ENCODE peak calls at places on chromosomes 12 and 14, in nine cellular contexts. C is GM23338, N is GM23248, P is IMR-90, R is neural progenitor cell, Z is neuronal stem cell, E is fibroblast of lung, V is HepG2, D is HCT116. G is an unnamed sample. For H3K4me1 and H3K36me3, the result is how much of the 10 kb centered on the place peaks cover.

GRCh38 chr12:122366685-122367475 is 55.6 kb downstream of the CLIP1 start:
- DNase-seq in C (peak), N (peak), P (peak), R (no peak), Z (peak), E (peak), V (peak), D (peak), G (no peak)

GRCh38 chr14:68896132-68896531 is 83.0 kb downstream of the ACTN1 start:
- DNase-seq in C (peak), N (no peak), P (no peak), R (no peak), Z (no peak), E (no peak), V (no peak), D (no peak), G (peak)

GRCh38 chr12:104873374-104873773 is 84.7 kb downstream of the SLC41A2 start:
- DNase-seq in C (no peak), N (peak), P (peak), R (no peak), Z (no peak), E (peak), V (no peak), D (no peak), G (no peak)

GRCh38 chr14:69328765-69329164 is 68.8 kb downstream of the GALNT16 start:
- DNase-seq in C (no peak), N (no peak), P (no peak), R (no peak), Z (no peak), E (no peak), V (no peak), D (no peak), G (no peak)

GRCh38 chr14:92570863-92571262 is 57.3 kb downstream of the RIN3 start:
- DNase-seq in C (no peak), N (no peak), P (no peak), R (no peak), Z (no peak), E (no peak), V (no peak), D (no peak), G (no peak)

GRCh38 chr12:106508966-106509365 is 73.8 kb upstream of the RFX4 start:
- DNase-seq in C (no peak), N (peak), P (peak), R (no peak), Z (no peak), E (no peak), V (no peak), D (no peak), G (no peak)

GRCh38 chr12:104736307-104736706 is 221.8 kb downstream of the SLC41A2 start:
- DNase-seq in C (no peak), N (peak), P (peak), R (no peak), Z (no peak), E (peak), V (no peak), D (no peak), G (no peak)

GRCh38 chr14:76320486-76320885 is 55.5 kb upstream of the ESRRB start:
- DNase-seq in C (no peak), N (no peak), P (no peak), R (no peak), Z (no peak), E (no peak), V (no peak), D (no peak), G (no peak)

GRCh38 chr12:1878695-1879094 is 39.8 kb downstream of the CACNA2D4 start:
- DNase-seq in C (no peak), N (no peak), P (no peak), R (no peak), Z (no peak), E (no peak), V (no peak), D (no peak), G (no peak)

GRCh38 chr12:113105606-113106271 is 29.8 kb downstream of the RASAL1 start:
- DNase-seq in C (no peak), N (no peak), P (no peak), R (no peak), Z (no peak), E (no peak), V (no peak), D (no peak), G (no peak)

GRCh38 chr12:28130625-28131598 is 59.3 kb upstream of the CCDC91 start:
- DNase-seq in C (no peak), N (peak), P (peak), R (no peak), Z (no peak), E (peak), V (peak), D (no peak), G (no peak)

GRCh38 chr12:49923035-49923644 is 19.4 kb upstream of the FAIM2 start:
- DNase-seq in C (no peak), N (no peak), P (no peak), R (no peak), Z (no peak), E (no peak), V (no peak), D (no peak), G (no peak)

GRCh38 chr12:61713121-61713520 is 547.1 kb upstream of the USP15 start:
- DNase-seq in C (no peak), N (peak), P (no peak), R (no peak), Z (no peak), E (no peak), V (no peak), D (no peak), G (no peak)

GRCh38 chr12:116539905-116540482 is 19.2 kb upstream of the MAP1LC3B2 start:
- DNase-seq in C (peak), N (peak), P (peak), R (peak), Z (peak), E (peak), V (no peak), D (no peak), G (no peak)

GRCh38 chr12:70448371-70448770 is 82.3 kb downstream of the KCNMB4 start:
- DNase-seq in C (no peak), N (peak), P (no peak), R (no peak), Z (no peak), E (no peak), V (no peak), D (no peak), G (no peak)

GRCh38 chr14:103298620-103299019 is 35.4 kb upstream of the EIF5 start:
- DNase-seq in C (no peak), N (no peak), P (no peak), R (no peak), Z (no peak), E (no peak), V (peak), D (no peak), G (peak)

GRCh38 chr14:64549016-64549415 is 745 bp upstream of the PPP1R36 start:
- DNase-seq in C (no peak), N (peak), P (peak), R (no peak), Z (no peak), E (no peak), V (no peak), D (no peak), G (no peak)

GRCh38 chr12:64189530-64189929 is 32.6 kb downstream of the KICS2 start:
- DNase-seq in C (no peak), N (no peak), P (no peak), R (no peak), Z (no peak), E (no peak), V (no peak), D (no peak), G (no peak)

GRCh38 chr12:52715416-52715815 is 12.1 kb upstream of the KRT77 start:
- DNase-seq in C (peak), N (no peak), P (no peak), R (peak), Z (no peak), E (no peak), V (peak), D (peak), G (no peak)

GRCh38 chr14:75985618-75986438 is at the start of gene IFT43:
- DNase-seq in C (peak), N (peak), P (peak), R (peak), Z (peak), E (peak), V (no peak), D (peak), G (peak)

GRCh38 chr12:131353376-131353775 is 357.5 kb upstream of the SFSWAP start:
- DNase-seq in C (no peak), N (no peak), P (no peak), R (no peak), Z (no peak), E (no peak), V (no peak), D (no peak), G (no peak)

GRCh38 chr14:102111101-102111500 is 24.3 kb upstream of the HSP90AA1 start:
- DNase-seq in C (no peak), N (no peak), P (no peak), R (no peak), Z (no peak), E (no peak), V (no peak), D (no peak), G (no peak)

GRCh38 chr12:116381744-116382455 is 104.4 kb upstream of the MED13L start:
- DNase-seq in C (peak), N (peak), P (peak), R (peak), Z (peak), E (peak), V (no peak), D (no peak), G (no peak)

GRCh38 chr14:26897186-26897585 is 299.4 kb upstream of the NOVA1 start:
- DNase-seq in C (no peak), N (no peak), P (no peak), R (no peak), Z (no peak), E (peak), V (no peak), D (no peak), G (no peak)

DNA sequence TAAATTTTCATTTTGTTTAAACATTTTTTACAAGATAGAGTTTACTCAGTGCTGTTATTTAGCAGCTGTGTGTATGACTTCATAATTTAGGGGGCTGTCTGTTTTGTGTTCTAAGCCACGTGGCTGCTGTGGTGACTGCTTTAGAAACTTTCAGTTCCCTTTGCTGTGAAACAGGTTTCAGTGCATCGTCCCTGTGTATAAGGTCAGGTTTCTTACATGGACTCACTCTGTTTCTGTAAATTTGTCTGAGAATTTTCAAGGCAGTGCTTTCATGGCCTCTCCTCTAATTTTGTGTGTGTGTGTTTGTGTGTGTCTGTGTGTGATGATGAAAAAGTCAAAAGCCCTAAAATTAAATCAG is 32.4 kb downstream of the BICD1 start:
- DNase-seq in C (peak), N (peak), P (peak), R (peak), Z (no peak), E (peak), V (no peak), D (no peak), G (peak)
- H2AFZ ChIP-seq in C (no peak), N (peak), P (no peak), R (no peak), Z (peak), E (peak), V (no peak), D (no peak), G (peak)

GRCh38 chr12:30970559-30971202 is 44.1 kb downstream of the TSPAN11 start:
- DNase-seq in C (no peak), N (no peak), P (no peak), R (no peak), Z (no peak), E (no peak), V (no peak), D (no peak), G (no peak)
- H3K4me1 ChIP-seq in C (under half), N (under half), P (under half), R (under half), Z (under half), E (under half), V (under half), D (under half), G (under half)

GRCh38 chr12:82781288-82782078 is 94.8 kb downstream of the TMTC2 start:
- DNase-seq in C (peak), N (no peak), P (no peak), R (peak), Z (peak), E (no peak), V (no peak), D (no peak), G (no peak)
- H3K36me3 ChIP-seq in C (under half), N (under half), P (under half), R (under half), Z (under half), E (under half), V (under half), D (under half), G (under half)

GRCh38 chr14:22007278-22008097 is 333.9 kb upstream of the OR4E1 start:
- DNase-seq in C (no peak), N (no peak), P (no peak), R (no peak), Z (no peak), E (no peak), V (no peak), D (no peak), G (no peak)

GRCh38 chr14:22008098-22008412 is 334.4 kb upstream of the OR4E1 start:
- DNase-seq in C (no peak), N (no peak), P (no peak), R (no peak), Z (no peak), E (no peak), V (no peak), D (no peak), G (no peak)

GRCh38 chr14:22011243-22011642 is 337.6 kb upstream of the OR4E1 start:
- DNase-seq in C (no peak), N (no peak), P (no peak), R (no peak), Z (no peak), E (no peak), V (no peak), D (no peak), G (no peak)

GRCh38 chr14:22010532-22011242 is 337.1 kb upstream of the OR4E1 start:
- DNase-seq in C (no peak), N (no peak), P (no peak), R (no peak), Z (no peak), E (no peak), V (no peak), D (no peak), G (no peak)

DNA sequence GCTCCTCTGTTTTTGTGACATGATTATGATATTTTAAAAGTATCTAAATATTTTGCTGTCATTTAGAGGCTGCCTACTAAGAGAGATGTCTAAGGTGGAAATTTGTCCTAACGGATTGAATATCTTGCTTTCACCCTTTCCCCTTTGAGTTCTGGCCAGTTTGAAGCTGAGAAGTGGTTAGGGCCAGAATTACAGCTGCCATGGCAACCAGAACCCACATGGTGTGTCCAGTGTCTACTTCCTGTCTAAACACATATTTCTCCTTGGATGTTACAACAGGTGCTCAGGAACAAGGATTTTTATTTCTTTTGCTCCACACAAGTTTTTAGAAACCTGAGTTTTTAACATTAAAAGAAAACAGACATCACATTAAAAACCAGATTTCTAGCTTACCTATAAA is 335.1 kb upstream of the OR4E1 start:
- DNase-seq in C (no peak), N (no peak), P (no peak), R (no peak), Z (no peak), E (no peak), V (no peak), D (no peak), G (no peak)
- H2AFZ ChIP-seq in C (no peak), N (no peak), P (no peak), R (no peak), Z (no peak), E (no peak), V (no peak), D (no peak), G (no peak)

GRCh38 chr12:57894577-57895292 is 46.6 kb upstream of the ATP23 start:
- DNase-seq in C (no peak), N (peak), P (no peak), R (no peak), Z (no peak), E (no peak), V (no peak), D (no peak), G (no peak)
- H3K4me1 ChIP-seq in C (under half), N (half or more), P (half or more), R (under half), Z (half or more), E (half or more), V (half or more), D (under half), G (under half)

GRCh38 chr12:88179436-88180014 is 37.4 kb downstream of the TMTC3 start:
- DNase-seq in C (no peak), N (no peak), P (no peak), R (no peak), Z (no peak), E (no peak), V (peak), D (no peak), G (no peak)
- H3K36me3 ChIP-seq in C (under half), N (under half), P (under half), R (under half), Z (half or more), E (under half), V (under half), D (under half), G (half or more)

G was measured in Karpas-422.